ENCODE peak calls at places on chromosomes 5 and 9, in nine cellular contexts. U is coronary artery; K is stimulated activated CD4-positive, alpha-beta T cell treated with anti-CD3 and anti-CD28 coated beads, Interleukin-15, amount 100 ng/mL, for 24 hours; M is ELF-1; O is A549; I is stimulated activated CD8-positive, alpha-beta memory T cell treated with anti-CD3 and anti-CD28 coated beads, Interleukin-4, amount 100 ng/mL, for 4 hours; V is activated naive CD4-positive, alpha-beta T cell treated with Interleukin-2 at 50 U/mL for 16 hours; P is sigmoid colon; R is left lobe of liver. X is an unnamed sample.

GRCh38 chr5:107724642-107725041 is 53.9 kb upstream of the EFNA5 start:
- DNase-seq in U (no peak), K (no peak), M (no peak), O (no peak), I (no peak), V (no peak), P (no peak), R (no peak), X (no peak)

GRCh38 chr5:167639761-167640160 is 651.7 kb upstream of the WWC1 start:
- DNase-seq in U (no peak), K (no peak), M (no peak), O (peak), I (no peak), V (no peak), P (no peak), R (no peak), X (no peak)

GRCh38 chr5:161691911-161692310 is 6.4 kb downstream of the GABRA6 start:
- DNase-seq in U (no peak), K (no peak), M (no peak), O (no peak), I (no peak), V (no peak), P (no peak), R (no peak), X (no peak)

GRCh38 chr9:96088510-96088909 is 213.0 kb downstream of the ERCC6L2 start:
- DNase-seq in U (no peak), K (no peak), M (no peak), O (no peak), I (no peak), V (no peak), P (no peak), R (no peak), X (no peak)

GRCh38 chr9:34986541-34987047 is 3.0 kb upstream of the DNAJB5 start:
- DNase-seq in U (peak), K (peak), M (no peak), O (no peak), I (peak), V (peak), P (no peak), R (no peak), X (peak)

GRCh38 chr5:170552486-170553122 is 48.8 kb downstream of the KCNIP1 start:
- DNase-seq in U (peak), K (no peak), M (peak), O (no peak), I (no peak), V (no peak), P (peak), R (peak), X (no peak)

GRCh38 chr5:90017236-90017635 is 392.3 kb downstream of the CETN3 start:
- DNase-seq in U (no peak), K (no peak), M (no peak), O (no peak), I (no peak), V (no peak), P (no peak), R (no peak), X (no peak)

GRCh38 chr9:105127863-105128220 is 116.6 kb upstream of the SLC44A1 start:
- DNase-seq in U (no peak), K (peak), M (no peak), O (no peak), I (peak), V (peak), P (no peak), R (no peak), X (peak)

GRCh38 chr5:156879665-156880285 is 29.7 kb downstream of the PPP1R2B start:
- DNase-seq in U (no peak), K (no peak), M (no peak), O (no peak), I (no peak), V (no peak), P (no peak), R (no peak), X (no peak)

GRCh38 chr5:66710557-66710956 is 114.4 kb downstream of the MAST4 start:
- DNase-seq in U (no peak), K (no peak), M (no peak), O (no peak), I (no peak), V (no peak), P (no peak), R (no peak), X (no peak)

GRCh38 chr9:128579194-128579593 is 26.8 kb downstream of the SPTAN1 start:
- DNase-seq in U (no peak), K (no peak), M (no peak), O (no peak), I (no peak), V (no peak), P (no peak), R (peak), X (no peak)

X was measured in activated T-cell treated with anti-CD3 and anti-CD28 coated beads, Interleukin-2, amount 50 U/mL, for 48 hours.